ENCODE peak calls at places on chromosomes 12 and 14, in six cellular contexts. U is body of pancreas, F is prostate gland, R is IMR-90, M is K562, C is astrocyte. A is an unnamed sample. For H3K4me1, the result is how much of the 10 kb centered on the place peaks cover.

GRCh38 chr12:98618952-98619351 is 25.5 kb downstream of the SLC25A3 start:
- DNase-seq in C (no peak), U (no peak), F (no peak), M (no peak), R (peak), A (no peak)

GRCh38 chr12:101783150-101783549 is 43.9 kb upstream of the SYCP3 start:
- DNase-seq in C (no peak), R (no peak), M (no peak), F (peak), U (no peak), A (no peak)

GRCh38 chr14:58942516-58942915 is 246.0 kb upstream of the DAAM1 start:
- DNase-seq in U (no peak), C (peak), R (peak), M (no peak), F (no peak), A (peak)

GRCh38 chr14:70317969-70318634 is 41.4 kb downstream of the COX16 start:
- DNase-seq in R (peak), U (peak), M (peak), F (no peak), C (peak), A (peak)

GRCh38 chr12:67327466-67327865 is 58.3 kb downstream of the CAND1 start:
- DNase-seq in R (no peak), F (no peak), M (no peak), U (no peak), C (no peak), A (no peak)

GRCh38 chr14:23578560-23579310 is at the start of gene JPH4:
- DNase-seq in F (no peak), R (no peak), U (no peak), C (no peak), M (no peak), A (no peak)

GRCh38 chr12:52156757-52157565 is 34.9 kb downstream of the KRT80 start:
- DNase-seq in U (peak), M (peak), R (peak), C (no peak), F (peak), A (peak)

GRCh38 chr12:107845226-107845979 is 70.9 kb downstream of the ASCL4 start:
- DNase-seq in R (no peak), F (no peak), U (no peak), C (no peak), M (no peak), A (no peak)

GRCh38 chr12:131005161-131006035 is 51.7 kb downstream of the ADGRD1 start:
- DNase-seq in U (no peak), F (no peak), C (no peak), M (no peak), R (no peak), A (no peak)

GRCh38 chr14:77375973-77376372 is 921 bp downstream of the TMED8 start:
- DNase-seq in U (no peak), C (no peak), R (no peak), M (peak), F (no peak), A (no peak)

GRCh38 chr12:11769723-11770514 is 120.4 kb downstream of the ETV6 start:
- DNase-seq in U (no peak), C (no peak), M (no peak), R (no peak), F (no peak), A (no peak)

GRCh38 chr12:131487379-131488129 is 223.3 kb upstream of the SFSWAP start:
- DNase-seq in C (no peak), M (no peak), R (no peak), F (no peak), U (no peak), A (no peak)

GRCh38 chr14:101246894-101247853 is 314.1 kb upstream of the DIO3 start:
- DNase-seq in M (no peak), F (no peak), U (no peak), R (no peak), C (no peak), A (no peak)

GRCh38 chr14:64706119-64706465 is 1.9 kb downstream of the PLEKHG3 start:
- DNase-seq in U (no peak), R (no peak), C (no peak), M (no peak), F (no peak), A (no peak)

GRCh38 chr12:95837240-95838038 is 21.3 kb upstream of the SNRPF start:
- DNase-seq in C (no peak), R (no peak), U (no peak), M (no peak), F (no peak), A (no peak)

GRCh38 chr14:72701610-72702009 is 192.3 kb downstream of the DPF3 start:
- DNase-seq in M (no peak), R (peak), C (no peak), U (no peak), F (no peak), A (no peak)

GRCh38 chr12:54294914-54295566 is 5.8 kb downstream of the NFE2 start:
- DNase-seq in U (no peak), F (no peak), C (no peak), R (no peak), M (no peak), A (no peak)

GRCh38 chr12:6277982-6278438 is 32.5 kb upstream of the PLEKHG6 start:
- DNase-seq in F (peak), U (peak), C (no peak), M (no peak), R (no peak), A (peak)

GRCh38 chr14:50948205-50948604 is 3.9 kb upstream of the PYGL start:
- DNase-seq in U (no peak), M (no peak), C (no peak), F (no peak), R (no peak), A (no peak)

GRCh38 chr12:52230364-52231281 is 2.4 kb upstream of the KRT7 start:
- DNase-seq in U (peak), C (peak), M (no peak), F (no peak), R (peak), A (peak)

GRCh38 chr14:22925513-22925912 is 3.7 kb downstream of the PRMT5 start:
- DNase-seq in U (no peak), F (no peak), M (no peak), R (no peak), C (no peak), A (no peak)

GRCh38 chr12:45878630-45879255 is 111.6 kb downstream of the SCAF11 start:
- DNase-seq in F (no peak), M (peak), R (peak), U (no peak), C (no peak), A (no peak)

GRCh38 chr14:69300601-69301221 is 40.8 kb downstream of the GALNT16 start:
- DNase-seq in C (no peak), M (no peak), R (no peak), U (no peak), F (no peak), A (no peak)

GRCh38 chr14:73764881-73765280 is 50.7 kb upstream of the PNMA1 start:
- DNase-seq in U (peak), R (no peak), C (no peak), M (no peak), F (peak), A (no peak)

GRCh38 chr14:62739647-62740046 is 305.6 kb downstream of the KCNH5 start:
- DNase-seq in U (no peak), C (no peak), F (no peak), R (no peak), M (no peak), A (no peak)

GRCh38 chr12:85424581-85425348 is 144.7 kb downstream of the ALX1 start:
- DNase-seq in R (peak), U (peak), F (no peak), M (peak), C (no peak), A (no peak)

GRCh38 chr12:130818381-130819247 is 20.4 kb downstream of the STX2 start:
- DNase-seq in R (no peak), C (no peak), U (peak), F (peak), M (no peak), A (peak)

GRCh38 chr14:81208489-81208888 is 12.3 kb downstream of the GTF2A1 start:
- DNase-seq in U (peak), F (no peak), C (no peak), M (no peak), R (no peak), A (no peak)

GRCh38 chr14:91231446-91231845 is 13.1 kb downstream of the GPR68 start:
- DNase-seq in M (no peak), U (no peak), F (no peak), R (peak), C (no peak), A (no peak)

GRCh38 chr12:52579468-52580450 is 6.1 kb upstream of the KRT74 start:
- DNase-seq in U (no peak), R (no peak), M (no peak), C (no peak), F (peak), A (peak)

GRCh38 chr12:28130625-28131598 is 59.3 kb upstream of the CCDC91 start:
- DNase-seq in U (no peak), C (peak), M (peak), F (no peak), R (peak), A (peak)

GRCh38 chr14:81269100-81269978 is 48.6 kb upstream of the GTF2A1 start:
- DNase-seq in U (peak), R (peak), C (peak), F (peak), M (peak), A (peak)

GRCh38 chr14:92568621-92569479 is 55.3 kb downstream of the RIN3 start:
- DNase-seq in R (no peak), F (no peak), C (no peak), U (no peak), M (no peak), A (no peak)

GRCh38 chr14:22388669-22389625 is 200.1 kb downstream of the DAD1 start:
- DNase-seq in U (no peak), F (no peak), R (peak), C (peak), M (no peak), A (peak)

GRCh38 chr12:57759360-57759980 is 4.6 kb downstream of the MARCHF9 start:
- DNase-seq in R (no peak), M (peak), C (no peak), U (peak), F (no peak), A (no peak)

GRCh38 chr12:63782466-63782865 is 2.8 kb downstream of the RXYLT1 start:
- DNase-seq in F (no peak), M (no peak), C (no peak), R (no peak), U (no peak), A (no peak)

GRCh38 chr12:63779498-63780481 is at the start of gene RXYLT1:
- DNase-seq in C (peak), M (peak), U (peak), R (peak), F (peak), A (peak)
- TF ChIP-seq CTCF in C (no peak), M (no peak), U (peak), R (no peak), F (no peak), A (no peak)

DNA sequence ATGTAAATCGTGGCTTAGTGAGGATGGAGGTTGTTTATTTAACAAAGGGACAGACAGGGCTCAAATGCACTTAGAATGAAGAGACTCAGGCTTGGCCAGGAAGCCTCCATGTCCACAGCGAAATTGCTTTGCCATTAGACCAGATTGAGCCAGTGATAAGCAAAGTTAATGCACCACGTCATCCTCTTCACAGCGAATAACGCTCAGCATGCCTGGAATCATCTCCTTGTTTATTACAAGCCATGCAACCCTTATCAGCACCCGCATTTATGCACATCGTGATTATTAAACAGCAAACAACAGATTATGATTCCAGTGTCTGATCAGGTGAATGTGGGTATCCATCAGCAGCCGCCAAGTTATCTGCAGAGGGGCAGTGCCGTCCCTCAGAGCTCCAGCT is 175.0 kb upstream of the TMEM132C start:
- DNase-seq in F (no peak), M (no peak), C (no peak), R (no peak), U (no peak), A (no peak)
- H3K4me1 ChIP-seq in F (under half), M (under half), C (under half), R (under half), U (under half), A (under half)

GRCh38 chr12:83476006-83476405 is 789.3 kb downstream of the TMTC2 start:
- DNase-seq in R (no peak), U (no peak), M (no peak), F (no peak), C (no peak), A (no peak)
- H3K27ac ChIP-seq in R (no peak), U (no peak), M (no peak), F (no peak), C (no peak), A (no peak)

GRCh38 chr14:31934767-31935266 is 142.3 kb upstream of the ARHGAP5 start:
- DNase-seq in U (peak), C (peak), R (peak), M (peak), F (no peak), A (peak)
- TF ChIP-seq CTCF in U (peak), C (no peak), R (peak), M (peak), F (no peak), A (peak)

DNA sequence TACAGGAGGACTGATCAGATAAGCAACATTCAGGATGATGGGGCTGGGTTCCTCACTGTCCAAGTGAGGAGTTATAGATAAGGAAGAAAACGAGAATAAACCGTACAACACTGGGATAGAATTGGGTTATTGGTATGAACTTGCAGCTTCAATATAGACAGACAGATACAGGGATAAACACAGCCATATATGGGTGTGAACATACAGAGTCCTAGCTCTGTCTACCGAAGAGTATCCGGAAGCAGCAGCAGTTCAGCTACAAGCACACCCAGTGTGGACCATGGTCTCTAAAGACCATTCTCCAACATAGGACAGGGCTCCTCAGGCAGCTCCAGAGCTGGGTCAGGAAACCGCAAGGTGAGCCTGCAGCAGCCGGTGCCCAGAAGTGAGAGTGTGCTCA is 40.8 kb downstream of the CDC42BPB start:
- DNase-seq in U (no peak), F (no peak), C (no peak), R (no peak), M (no peak), A (no peak)
- H3K4me1 ChIP-seq in U (under half), F (under half), C (under half), R (under half), M (under half), A (under half)

DNA sequence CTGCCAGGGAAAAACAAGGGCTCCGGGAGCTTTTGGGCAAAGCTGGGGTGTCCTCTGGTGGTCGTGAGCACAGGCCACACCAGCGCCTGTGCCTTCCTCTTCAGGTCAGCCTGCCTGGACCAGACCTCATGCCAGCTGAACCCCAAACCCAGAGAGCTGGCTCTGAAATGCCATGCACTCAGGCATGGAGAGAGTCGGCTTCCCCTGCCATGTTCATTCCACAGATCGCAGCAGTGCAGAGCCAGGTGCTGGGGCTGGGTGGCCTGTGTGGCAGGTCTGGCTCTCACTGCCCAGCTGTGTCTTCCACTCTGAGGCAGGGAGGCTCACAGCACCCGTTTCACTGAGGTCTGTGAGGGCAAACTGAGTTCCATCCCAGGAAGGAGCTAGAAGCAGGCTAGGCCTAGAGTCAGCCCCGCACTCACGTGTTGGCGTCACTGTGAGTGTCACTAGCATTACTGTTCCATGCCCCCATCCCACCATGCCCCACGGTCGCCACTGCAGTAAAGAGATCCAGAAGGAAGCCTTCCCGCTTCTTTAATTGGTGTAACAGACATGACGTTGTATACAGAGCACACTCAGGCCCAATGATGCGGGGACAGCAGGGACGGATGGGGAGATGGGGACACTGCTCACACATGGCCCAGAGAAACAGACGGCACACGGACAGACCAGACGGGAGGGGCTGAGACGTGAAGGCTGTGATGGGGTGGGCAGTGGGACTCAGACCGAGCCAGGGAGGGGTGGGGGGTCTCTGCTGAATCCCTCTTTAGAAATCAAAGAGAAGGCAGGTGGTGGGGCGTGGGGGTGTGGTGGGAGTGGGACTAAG is 2.7 kb downstream of the ARL6IP4 start:
- DNase-seq in U (no peak), F (no peak), R (no peak), C (no peak), M (no peak), A (no peak)
- H3K27ac ChIP-seq in U (no peak), F (peak), R (no peak), C (no peak), M (no peak), A (no peak)

GRCh38 chr14:38867561-38868150 is 235.4 kb downstream of the SEC23A start:
- DNase-seq in C (peak), R (peak), F (peak), U (peak), M (peak), A (peak)
- TF ChIP-seq CTCF in C (peak), R (peak), F (peak), U (peak), M (peak), A (peak)

DNA sequence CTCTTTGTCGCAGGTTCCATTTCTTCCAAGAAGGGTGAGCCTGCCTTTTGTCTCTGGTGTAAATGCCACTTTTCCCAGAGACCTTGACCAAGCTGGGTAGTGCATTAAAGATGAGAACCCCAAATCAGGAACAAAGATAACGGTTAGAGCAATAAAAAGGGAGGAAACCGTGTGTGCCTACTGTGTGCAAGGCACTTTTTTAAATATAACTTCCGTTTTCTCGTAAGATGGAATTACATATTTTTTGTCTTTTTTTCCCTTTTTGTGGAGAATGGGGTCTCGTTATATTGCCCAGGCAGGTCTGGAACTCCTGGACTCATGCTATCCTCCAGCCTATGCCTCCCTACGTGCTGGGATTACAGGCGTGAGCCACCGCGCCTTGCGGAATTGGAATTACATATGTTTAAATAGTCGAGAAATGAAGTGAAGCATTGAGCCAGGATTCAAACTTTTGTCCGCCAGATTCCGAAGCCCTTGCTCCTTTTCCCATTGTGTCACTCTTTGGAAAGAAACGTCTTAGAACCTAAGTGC is 506 bp upstream of the NABP2 start:
- DNase-seq in M (no peak), C (no peak), F (no peak), R (no peak), U (no peak), A (no peak)
- H3K4me1 ChIP-seq in M (under half), C (under half), F (under half), R (under half), U (under half), A (under half)

A was measured in mammary epithelial cell.